ENCODE peak calls at places on chromosomes 3 and 15, in four cellular contexts. One of them, this sample, is unnamed.

GRCh38 chr15:70337292-70338186 is 239.8 kb upstream of the TLE3 start:
- DNase-seq in activated T-helper 1 cell treated with anti-CD3 and anti-CD28 coated beads, Interleukin-12 subunit alpha, Interleukin-12 subunit beta, Interleukin-2, Interleukin-4 antibody, amounts not matched to agents 30 ng/mL and 10 ng/mL and 1 ng/mL, durations not matched to agents 14 hours and 24 hours and 36 hours: no peak
- DNase-seq in hepatocyte: no peak
- DNase-seq in left colon: no peak
- DNase-seq in this sample: no peak

GRCh38 chr15:98939311-98940080 is 68.1 kb downstream of the PGPEP1L start:
- DNase-seq in activated T-helper 1 cell treated with anti-CD3 and anti-CD28 coated beads, Interleukin-12 subunit alpha, Interleukin-12 subunit beta, Interleukin-2, Interleukin-4 antibody, amounts not matched to agents 30 ng/mL and 10 ng/mL and 1 ng/mL, durations not matched to agents 14 hours and 24 hours and 36 hours: no peak
- DNase-seq in hepatocyte: no peak
- DNase-seq in left colon: no peak
- DNase-seq in this sample: no peak

GRCh38 chr15:74240002-74240568 is 4.0 kb downstream of the CCDC33 start:
- DNase-seq in left colon: peak; percentile 87
- DNase-seq in hepatocyte: peak; percentile 52
- DNase-seq in activated T-helper 1 cell treated with anti-CD3 and anti-CD28 coated beads, Interleukin-12 subunit alpha, Interleukin-12 subunit beta, Interleukin-2, Interleukin-4 antibody, amounts not matched to agents 30 ng/mL and 10 ng/mL and 1 ng/mL, durations not matched to agents 14 hours and 24 hours and 36 hours: no peak
- DNase-seq in this sample: peak; percentile 76

GRCh38 chr15:90871716-90872480 is 3.5 kb downstream of the FURIN start:
- DNase-seq in activated T-helper 1 cell treated with anti-CD3 and anti-CD28 coated beads, Interleukin-12 subunit alpha, Interleukin-12 subunit beta, Interleukin-2, Interleukin-4 antibody, amounts not matched to agents 30 ng/mL and 10 ng/mL and 1 ng/mL, durations not matched to agents 14 hours and 24 hours and 36 hours: no peak
- DNase-seq in left colon: peak; percentile 52
- DNase-seq in hepatocyte: peak; percentile 63
- DNase-seq in this sample: no peak

GRCh38 chr3:66362541-66362941 is 138.3 kb downstream of the LRIG1 start:
- DNase-seq in activated T-helper 1 cell treated with anti-CD3 and anti-CD28 coated beads, Interleukin-12 subunit alpha, Interleukin-12 subunit beta, Interleukin-2, Interleukin-4 antibody, amounts not matched to agents 30 ng/mL and 10 ng/mL and 1 ng/mL, durations not matched to agents 14 hours and 24 hours and 36 hours: no peak
- DNase-seq in hepatocyte: no peak
- DNase-seq in left colon: no peak
- DNase-seq in this sample: peak; percentile 20

GRCh38 chr3:139620438-139620837 is 57.3 kb downstream of the NMNAT3 start:
- DNase-seq in left colon: no peak
- DNase-seq in activated T-helper 1 cell treated with anti-CD3 and anti-CD28 coated beads, Interleukin-12 subunit alpha, Interleukin-12 subunit beta, Interleukin-2, Interleukin-4 antibody, amounts not matched to agents 30 ng/mL and 10 ng/mL and 1 ng/mL, durations not matched to agents 14 hours and 24 hours and 36 hours: no peak
- DNase-seq in hepatocyte: no peak
- DNase-seq in this sample: no peak

GRCh38 chr15:99987701-99988100 is 254.5 kb upstream of the LYSMD4 start:
- DNase-seq in left colon: no peak
- DNase-seq in hepatocyte: no peak
- DNase-seq in activated T-helper 1 cell treated with anti-CD3 and anti-CD28 coated beads, Interleukin-12 subunit alpha, Interleukin-12 subunit beta, Interleukin-2, Interleukin-4 antibody, amounts not matched to agents 30 ng/mL and 10 ng/mL and 1 ng/mL, durations not matched to agents 14 hours and 24 hours and 36 hours: no peak
- DNase-seq in this sample: no peak

GRCh38 chr3:67531149-67532101 is 123.0 kb downstream of the SUCLG2 start:
- DNase-seq in left colon: no peak
- DNase-seq in hepatocyte: no peak
- DNase-seq in activated T-helper 1 cell treated with anti-CD3 and anti-CD28 coated beads, Interleukin-12 subunit alpha, Interleukin-12 subunit beta, Interleukin-2, Interleukin-4 antibody, amounts not matched to agents 30 ng/mL and 10 ng/mL and 1 ng/mL, durations not matched to agents 14 hours and 24 hours and 36 hours: no peak
- DNase-seq in this sample: no peak

GRCh38 chr3:127339016-127339415 is 51.2 kb upstream of the PRR20G start:
- DNase-seq in activated T-helper 1 cell treated with anti-CD3 and anti-CD28 coated beads, Interleukin-12 subunit alpha, Interleukin-12 subunit beta, Interleukin-2, Interleukin-4 antibody, amounts not matched to agents 30 ng/mL and 10 ng/mL and 1 ng/mL, durations not matched to agents 14 hours and 24 hours and 36 hours: no peak
- DNase-seq in left colon: no peak
- DNase-seq in hepatocyte: no peak
- DNase-seq in this sample: no peak

GRCh38 chr15:56677271-56677670 is 56.0 kb downstream of the ZNF280D start:
- DNase-seq in hepatocyte: no peak
- DNase-seq in activated T-helper 1 cell treated with anti-CD3 and anti-CD28 coated beads, Interleukin-12 subunit alpha, Interleukin-12 subunit beta, Interleukin-2, Interleukin-4 antibody, amounts not matched to agents 30 ng/mL and 10 ng/mL and 1 ng/mL, durations not matched to agents 14 hours and 24 hours and 36 hours: no peak
- DNase-seq in left colon: no peak
- DNase-seq in this sample: no peak

GRCh38 chr3:11482024-11482423 is 161.7 kb downstream of the VGLL4 start:
- DNase-seq in left colon: peak; percentile 50
- DNase-seq in activated T-helper 1 cell treated with anti-CD3 and anti-CD28 coated beads, Interleukin-12 subunit alpha, Interleukin-12 subunit beta, Interleukin-2, Interleukin-4 antibody, amounts not matched to agents 30 ng/mL and 10 ng/mL and 1 ng/mL, durations not matched to agents 14 hours and 24 hours and 36 hours: no peak
- DNase-seq in hepatocyte: peak; percentile 30
- DNase-seq in this sample: peak; percentile 24

GRCh38 chr15:43776718-43777292 is at the start of gene ELL3:
- DNase-seq in left colon: peak; percentile 90
- DNase-seq in activated T-helper 1 cell treated with anti-CD3 and anti-CD28 coated beads, Interleukin-12 subunit alpha, Interleukin-12 subunit beta, Interleukin-2, Interleukin-4 antibody, amounts not matched to agents 30 ng/mL and 10 ng/mL and 1 ng/mL, durations not matched to agents 14 hours and 24 hours and 36 hours: no peak
- DNase-seq in hepatocyte: peak; percentile 85
- DNase-seq in this sample: no peak